ENCODE peak calls at places on chromosomes 3 and 15, in six cellular contexts. O is IMR-90, T is neuronal stem cell, X is mesendoderm, N is H1, L is H9. J is an unnamed sample. For H3K79me1, the result is how much of the 10 kb centered on the place peaks cover.

GRCh38 chr15:79140846-79141570 is 50.4 kb upstream of the RASGRF1 start:
- DNase-seq in L (no peak), T (no peak), N (no peak), X (no peak), O (no peak), J (no peak)

GRCh38 chr15:71654714-71655174 is 155.6 kb upstream of the NR2E3 start:
- DNase-seq in N (no peak), X (no peak), L (no peak), O (no peak), T (no peak), J (no peak)

GRCh38 chr15:101037090-101037830 is 118.1 kb downstream of the LRRK1 start:
- DNase-seq in O (no peak), T (no peak), N (no peak), X (no peak), L (peak), J (no peak)

GRCh38 chr3:101888653-101889052 is 39.3 kb downstream of the NFKBIZ start:
- DNase-seq in O (no peak), L (no peak), X (no peak), T (no peak), N (no peak), J (no peak)

GRCh38 chr3:58206406-58207011 is 4.3 kb downstream of the DNASE1L3 start:
- DNase-seq in L (no peak), T (no peak), N (no peak), O (peak), X (peak), J (no peak)

GRCh38 chr15:82892541-82892940 is 60.0 kb downstream of the HOMER2 start:
- DNase-seq in N (no peak), O (no peak), L (no peak), X (no peak), T (no peak), J (no peak)

GRCh38 chr3:142053835-142054234 is 95.5 kb downstream of the TFDP2 start:
- DNase-seq in X (no peak), O (no peak), T (no peak), N (no peak), L (no peak), J (no peak)

GRCh38 chr3:78941587-78941986 is 826.2 kb downstream of the ROBO1 start:
- DNase-seq in X (no peak), T (no peak), N (no peak), L (no peak), O (peak), J (peak)

GRCh38 chr3:88031543-88032148 is 27.2 kb downstream of the CGGBP1 start:
- DNase-seq in T (no peak), X (no peak), L (no peak), O (peak), N (no peak), J (peak)

GRCh38 chr3:58130591-58130990 is 80.2 kb downstream of the DNASE1L3 start:
- DNase-seq in T (no peak), O (no peak), X (no peak), N (no peak), L (no peak), J (no peak)

GRCh38 chr3:182911782-182912111 is 68.6 kb downstream of the DCUN1D1 start:
- DNase-seq in L (peak), X (no peak), O (no peak), T (no peak), N (no peak), J (no peak)

GRCh38 chr3:67979342-67979741 is 324.9 kb upstream of the SUCLG2 start:
- DNase-seq in O (no peak), N (no peak), L (no peak), T (no peak), X (no peak), J (no peak)

GRCh38 chr3:67976683-67977082 is 322.3 kb upstream of the SUCLG2 start:
- DNase-seq in X (no peak), O (no peak), L (no peak), N (no peak), T (no peak), J (no peak)

GRCh38 chr3:67981077-67981476 is 326.7 kb upstream of the SUCLG2 start:
- DNase-seq in X (no peak), T (no peak), L (no peak), N (no peak), O (no peak), J (no peak)

GRCh38 chr3:67977762-67978161 is 323.4 kb upstream of the SUCLG2 start:
- DNase-seq in X (no peak), O (no peak), L (no peak), T (no peak), N (no peak), J (no peak)
- H2BK15ac ChIP-seq in X (no peak), O (no peak), L (no peak), T (no peak), N (no peak), J (no peak)

GRCh38 chr3:128491900-128492352 is 1.1 kb downstream of the GATA2 start:
- DNase-seq in L (peak), X (peak), O (no peak), N (no peak), T (no peak), J (peak)
- H3K79me1 ChIP-seq in L (under half), X (under half), O (under half), N (under half), T (under half), J (under half)

DNA sequence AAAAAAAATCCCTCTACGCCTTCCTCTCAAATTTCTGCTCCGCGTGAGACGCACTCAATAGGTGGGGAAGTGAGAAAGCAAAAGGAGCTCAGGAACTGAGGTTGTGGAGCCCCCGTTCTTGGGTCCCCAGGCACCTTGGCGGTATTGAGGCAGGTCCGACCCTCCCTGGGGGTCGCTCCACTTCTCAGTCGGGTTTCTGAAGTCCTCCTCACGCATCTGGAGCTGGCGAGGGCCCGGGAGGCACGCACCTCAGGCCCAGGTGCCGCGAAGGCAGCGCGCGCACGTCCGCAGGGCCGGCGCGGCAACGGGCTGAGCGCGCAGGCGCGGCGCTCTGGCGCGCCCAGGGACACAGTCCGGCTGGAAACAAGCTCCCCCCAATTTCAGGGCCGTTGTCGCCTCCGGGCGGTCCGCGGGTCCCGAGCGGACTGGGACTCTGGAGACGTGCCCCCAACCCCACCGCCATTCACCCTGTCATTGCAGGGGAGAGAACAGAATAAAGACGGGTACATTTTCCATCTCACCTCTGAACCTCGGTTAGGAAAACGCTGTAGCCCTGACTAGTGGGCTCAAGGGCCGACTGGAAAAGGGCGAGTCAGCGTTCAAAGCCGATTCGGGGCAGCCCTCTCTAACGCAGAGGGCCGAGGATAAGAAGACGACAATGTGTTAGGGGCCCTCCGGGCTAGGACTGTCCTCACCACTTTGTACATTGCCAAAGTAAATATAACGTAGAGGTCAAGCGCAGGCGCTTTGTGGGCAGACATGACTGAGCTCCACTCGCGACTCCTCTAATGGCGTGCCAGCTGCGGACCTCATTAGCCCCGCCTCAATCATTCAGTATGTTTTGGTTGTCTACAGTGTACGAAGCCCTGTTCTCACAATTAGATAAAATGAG is at the start of gene ZNF770:
- DNase-seq in O (peak), L (peak), T (peak), N (peak), X (peak), J (peak)
- H2BK5ac ChIP-seq in O (peak), L (peak), T (no peak), N (peak), X (peak), J (peak)

DNA sequence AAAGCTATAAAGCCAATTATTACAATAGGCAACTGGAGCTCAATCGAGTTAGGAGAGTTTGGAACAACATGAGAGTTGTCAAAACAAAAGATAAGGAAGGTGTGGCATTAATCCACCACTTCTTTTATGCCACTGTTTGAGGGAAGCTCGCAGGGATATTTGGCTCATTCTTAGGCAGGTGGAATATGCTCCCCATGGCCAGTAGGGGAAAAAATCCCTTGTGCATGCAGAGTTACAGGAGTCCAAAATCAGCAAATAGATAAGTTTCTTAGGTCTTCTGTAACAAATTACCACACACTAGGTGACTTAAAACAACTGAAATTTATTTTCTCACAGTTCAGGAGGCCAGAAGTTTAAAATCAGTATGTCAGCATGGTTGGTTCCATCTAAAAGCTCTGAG is 135.4 kb upstream of the SYNPR start:
- DNase-seq in L (no peak), O (no peak), T (no peak), X (no peak), N (no peak), J (no peak)
- H2BK15ac ChIP-seq in L (no peak), O (no peak), T (no peak), X (no peak), N (no peak), J (no peak)

DNA sequence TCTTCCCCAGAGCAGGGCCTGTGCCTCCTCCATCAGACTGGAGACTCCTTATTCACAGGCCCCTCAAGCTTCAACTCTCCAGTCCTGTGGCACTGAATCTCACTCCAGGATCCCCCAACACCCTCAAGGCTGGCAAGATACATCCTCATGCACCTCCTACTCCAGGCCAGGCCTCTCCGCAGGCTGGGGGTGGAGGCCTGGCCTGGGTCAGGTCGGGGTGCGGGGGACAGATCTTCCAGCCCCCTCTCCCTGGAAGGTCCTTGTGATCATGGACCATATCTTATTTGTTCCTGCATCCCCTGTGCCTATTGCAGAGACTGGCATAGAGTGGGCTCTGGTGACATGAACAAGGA is 147.3 kb downstream of the SMAD6 start:
- DNase-seq in T (no peak), N (no peak), X (no peak), L (peak), O (no peak), J (no peak)
- H3K79me1 ChIP-seq in T (under half), N (under half), X (under half), L (under half), O (half or more), J (under half)

GRCh38 chr15:58569455-58569854 is 137.7 kb downstream of the LIPC start:
- DNase-seq in O (no peak), X (no peak), N (no peak), T (no peak), L (no peak), J (no peak)
- H2BK5ac ChIP-seq in O (no peak), X (no peak), N (no peak), T (no peak), L (no peak), J (no peak)

DNA sequence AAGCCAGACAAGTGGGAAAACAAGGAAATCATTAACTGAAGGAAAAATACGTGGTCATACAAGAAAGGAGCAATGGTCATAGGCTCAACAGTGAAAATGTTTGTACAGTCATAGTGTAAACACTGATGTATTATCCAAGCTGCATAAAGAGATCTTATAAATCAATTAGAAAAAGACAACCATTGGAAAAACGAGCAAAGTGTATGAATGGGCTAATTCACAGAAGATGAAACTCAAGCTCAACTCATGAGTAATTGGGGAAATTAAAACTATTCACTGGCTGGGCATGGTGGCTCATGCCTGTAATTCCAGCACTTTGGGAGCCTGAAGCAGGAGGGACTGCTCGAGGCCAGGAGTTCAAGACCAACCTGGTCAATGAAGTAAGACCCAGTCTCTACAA is 6.4 kb upstream of the IGF2BP2 start:
- DNase-seq in T (no peak), N (no peak), O (no peak), L (no peak), X (no peak), J (no peak)
- H2BK15ac ChIP-seq in T (no peak), N (no peak), O (no peak), L (no peak), X (no peak), J (no peak)

GRCh38 chr3:134364936-134365765 is 9.1 kb downstream of the AMOTL2 start:
- DNase-seq in X (no peak), T (no peak), L (no peak), O (no peak), N (no peak), J (no peak)
- H3K79me1 ChIP-seq in X (under half), T (under half), L (under half), O (half or more), N (under half), J (under half)

DNA sequence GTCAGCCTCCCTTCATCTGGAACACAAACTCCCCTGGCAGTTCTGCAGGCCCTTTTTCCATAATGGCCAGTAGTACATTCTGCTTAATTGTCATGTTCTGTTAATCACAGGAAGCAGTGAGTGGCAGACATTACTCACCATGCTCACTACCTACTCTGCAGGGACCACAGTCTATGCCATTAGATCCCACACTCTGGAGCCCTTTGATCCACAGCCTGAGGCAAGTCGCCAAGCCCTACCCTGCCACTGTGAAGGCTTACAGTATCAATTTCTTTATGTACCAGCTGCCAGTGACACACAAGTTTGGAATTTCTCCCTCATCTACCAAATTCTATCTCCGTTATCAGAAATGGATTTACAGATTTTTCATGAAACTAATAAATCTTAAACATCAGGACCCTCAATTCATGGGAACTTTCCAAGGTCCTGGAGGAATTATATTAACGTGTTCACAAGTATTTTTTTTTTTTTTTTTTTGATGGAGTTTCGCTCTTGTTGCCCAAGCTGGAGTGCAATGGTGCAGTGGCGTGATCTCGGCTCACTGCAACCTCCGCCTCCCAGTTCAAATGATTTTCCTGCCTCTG is 20.6 kb upstream of the WWTR1 start:
- DNase-seq in T (no peak), N (no peak), X (peak), O (no peak), L (no peak), J (no peak)
- H2BK5ac ChIP-seq in T (no peak), N (no peak), X (no peak), O (no peak), L (no peak), J (no peak)